ENCODE peak calls at places on chromosomes 3 and 15, in ten cellular contexts. H is neural progenitor cell, R is fibroblast of pulmonary artery, N is brain microvascular endothelial cell, E is pancreas, Q is astrocyte of the spinal cord, V is K562, A is GM23338, X is A549, C is stomach. I is an unnamed sample.

GRCh38 chr3:23116041-23116440 is 87.1 kb upstream of the UBE2E2 start:
- DNase-seq in A (no peak), C (no peak), R (no peak), H (no peak), V (no peak), E (no peak), N (no peak), Q (no peak), X (no peak), I (no peak)

GRCh38 chr3:147420361-147421183 is 11.4 kb downstream of the ZIC1 start:
- DNase-seq in N (no peak), C (no peak), H (peak; percentile 15), A (no peak), V (no peak), E (no peak), Q (peak; percentile 33), R (no peak), X (no peak), I (no peak)

GRCh38 chr15:94421711-94422110 is 190.3 kb downstream of the MCTP2 start:
- DNase-seq in N (no peak), Q (peak; percentile 13), H (peak; percentile 18), X (no peak), C (no peak), R (no peak), E (no peak), V (no peak), A (no peak), I (no peak)

GRCh38 chr3:28521663-28522062 is 173.0 kb upstream of the AZI2 start:
- DNase-seq in V (no peak), R (no peak), N (no peak), E (no peak), Q (no peak), C (no peak), H (no peak), X (no peak), A (no peak), I (no peak)

GRCh38 chr3:89270201-89270600 is 162.8 kb downstream of the EPHA3 start:
- DNase-seq in E (no peak), A (no peak), R (no peak), X (no peak), Q (no peak), N (no peak), V (no peak), H (no peak), C (no peak), I (no peak)

GRCh38 chr3:67142432-67142831 is 144.3 kb downstream of the KBTBD8 start:
- DNase-seq in E (no peak), C (no peak), Q (no peak), X (no peak), H (no peak), V (no peak), N (no peak), A (no peak), R (no peak), I (no peak)

GRCh38 chr3:25143356-25143704 is 284.7 kb upstream of the RARB start:
- DNase-seq in E (no peak), H (no peak), A (peak; percentile 17), V (no peak), R (no peak), Q (no peak), X (no peak), N (no peak), C (no peak), I (no peak)

GRCh38 chr3:56251343-56251945 is 216.8 kb downstream of the ERC2 start:
- DNase-seq in V (peak; percentile 26), X (peak; percentile 46), Q (peak; percentile 71), N (peak; percentile 56), H (peak; percentile 51), C (peak; percentile 34), A (peak; percentile 70), E (peak; percentile 51), R (peak; percentile 84), I (peak; percentile 75)

GRCh38 chr15:51601801-51602200 is 20.8 kb downstream of the DMXL2 start:
- DNase-seq in E (no peak), N (no peak), X (no peak), Q (no peak), R (no peak), V (no peak), C (no peak), A (no peak), H (no peak), I (no peak)

GRCh38 chr15:51600114-51600513 is 22.5 kb downstream of the DMXL2 start:
- DNase-seq in N (peak; percentile 20), A (no peak), H (no peak), Q (peak; percentile 20), C (no peak), R (no peak), E (no peak), X (no peak), V (peak; percentile 18), I (no peak)

GRCh38 chr15:51602484-51602883 is 20.1 kb downstream of the DMXL2 start:
- DNase-seq in E (no peak), R (no peak), V (no peak), Q (no peak), N (no peak), H (no peak), X (no peak), A (no peak), C (no peak), I (no peak)

DNA sequence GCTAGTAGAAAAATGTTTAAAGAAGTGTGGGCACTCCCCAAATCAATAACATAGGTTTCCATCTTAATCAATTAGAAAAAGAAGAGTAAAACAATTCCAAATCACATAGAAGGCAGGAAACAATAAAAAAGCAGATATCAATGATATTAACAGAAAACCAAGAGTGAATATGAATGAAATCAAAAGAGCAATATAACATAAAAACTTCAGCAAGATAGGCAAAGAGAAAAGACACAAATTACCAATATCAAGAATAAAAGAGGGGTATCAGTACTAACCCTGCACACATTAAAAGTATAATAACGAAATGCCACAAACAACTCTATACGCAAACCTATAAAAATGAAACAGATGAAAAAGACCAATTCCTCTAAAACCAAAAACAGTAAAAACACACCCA is 19.6 kb downstream of the DMXL2 start:
- DNase-seq in H (no peak), R (no peak), N (no peak), X (no peak), Q (no peak), C (no peak), E (no peak), V (no peak), A (no peak), I (no peak)
- H3K4me3 ChIP-seq in H (no peak overlapping the region), R (no peak overlapping the region), N (no peak overlapping the region), X (peak overlapping the region; percentile 33), Q (no peak overlapping the region), C (no peak overlapping the region), E (no peak overlapping the region), V (peak overlapping the region; percentile 39), A (no peak overlapping the region), I (no peak overlapping the region)

GRCh38 chr15:27019687-27020086 is 48.7 kb downstream of the GABRG3 start:
- DNase-seq in V (no peak), H (no peak), R (no peak), Q (no peak), N (no peak), X (no peak), C (no peak), A (no peak), E (no peak), I (no peak)

GRCh38 chr15:27017168-27017809 is 46.3 kb downstream of the GABRG3 start:
- DNase-seq in Q (peak; percentile 68), C (peak; percentile 68), X (peak; percentile 81), A (peak; percentile 93), V (peak; percentile 71), H (peak; percentile 84), E (peak; percentile 54), N (peak; percentile 16), R (peak; percentile 66), I (peak; percentile 54)
- TF ChIP-seq CTCF in Q (peak; percentile 88), C (peak; percentile 53), X (peak; percentile 88), A (peak; percentile 96), V (peak; percentile 93), H (peak; percentile 92), E (peak; percentile 81), N (peak; percentile 89), R (peak; percentile 73), I (peak; percentile 48)

GRCh38 chr15:68208641-68209240 is 3.6 kb upstream of the CALML4 start:
- DNase-seq in A (no peak), Q (no peak), H (no peak), R (no peak), E (no peak), V (no peak), X (no peak), C (no peak), N (no peak), I (no peak)

GRCh38 chr15:68210821-68211655 is 5.9 kb upstream of the CALML4 start:
- DNase-seq in H (peak; percentile 82), N (no peak), X (peak; percentile 42), C (peak; percentile 56), V (peak; percentile 67), A (peak; percentile 90), E (peak; percentile 63), Q (peak; percentile 46), R (peak; percentile 55), I (peak; percentile 65)

GRCh38 chr15:68209272-68209671 is 4.1 kb upstream of the CALML4 start:
- DNase-seq in N (no peak), A (no peak), E (no peak), C (no peak), X (no peak), R (no peak), H (no peak), Q (no peak), V (no peak), I (no peak)

GRCh38 chr15:68210409-68210756 is 5.3 kb upstream of the CALML4 start:
- DNase-seq in C (no peak), E (no peak), R (no peak), N (no peak), H (no peak), Q (no peak), X (no peak), A (no peak), V (no peak), I (no peak)

GRCh38 chr15:68209735-68210408 is 4.7 kb upstream of the CALML4 start:
- DNase-seq in R (no peak), E (no peak), H (no peak), C (no peak), V (no peak), A (no peak), N (no peak), X (no peak), Q (no peak), I (no peak)
- H3K4me3 ChIP-seq in R (no peak overlapping the region), E (no peak overlapping the region), H (no peak overlapping the region), C (no peak overlapping the region), V (no peak overlapping the region), A (no peak overlapping the region), N (no peak overlapping the region), X (no peak overlapping the region), Q (no peak overlapping the region), I (no peak overlapping the region)

GRCh38 chr3:130702985-130703384 is 43.6 kb downstream of the PIK3R4 start:
- DNase-seq in N (no peak), A (no peak), E (no peak), X (no peak), R (no peak), C (no peak), H (no peak), Q (no peak), V (no peak), I (no peak)

GRCh38 chr3:130705501-130705900 is 41.1 kb downstream of the PIK3R4 start:
- DNase-seq in X (no peak), V (no peak), Q (no peak), E (no peak), C (no peak), H (no peak), A (no peak), R (no peak), N (no peak), I (no peak)

GRCh38 chr3:130700541-130700940 is 46.1 kb downstream of the PIK3R4 start:
- DNase-seq in R (peak; percentile 70), E (peak; percentile 48), X (no peak), Q (peak; percentile 62), H (no peak), N (no peak), A (no peak), C (no peak), V (no peak), I (peak; percentile 24)

GRCh38 chr3:130699765-130700164 is 46.9 kb downstream of the PIK3R4 start:
- DNase-seq in N (peak; percentile 14), A (peak; percentile 69), Q (no peak), C (no peak), H (peak; percentile 31), E (no peak), V (peak; percentile 12), X (peak; percentile 27), R (peak; percentile 45), I (peak; percentile 49)
- TF ChIP-seq CTCF in N (peak; percentile 48), A (peak; percentile 80), Q (peak; percentile 29), C (peak; percentile 23), H (peak; percentile 60), E (no peak), V (peak; percentile 35), X (peak; percentile 43), R (peak; percentile 55), I (peak; percentile 56)

I was measured in choroid plexus epithelial cell.